ENCODE peak calls at places on chromosomes 12 and 14, in nine cellular contexts. O, A, P, I, G, B, C, K and N are unnamed samples. For H3K4me1, the result is how much of the 10 kb centered on the place peaks cover.

GRCh38 chr12:68912916-68913315 is 20.1 kb downstream of the CPM start:
- DNase-seq in P (no peak), I (no peak), C (no peak), K (no peak), B (no peak), A (no peak), O (no peak), G (no peak), N (no peak)

GRCh38 chr14:51554339-51554920 is 97.3 kb upstream of the FRMD6 start:
- DNase-seq in C (no peak), B (peak), O (peak), P (no peak), G (no peak), K (no peak), A (peak), I (no peak), N (no peak)

GRCh38 chr12:14239350-14239934 is 126.0 kb upstream of the ATF7IP start:
- DNase-seq in G (no peak), A (peak), P (peak), C (peak), O (peak), I (no peak), B (no peak), K (peak), N (no peak)

GRCh38 chr12:3531496-3531895 is 40.5 kb downstream of the PRMT8 start:
- DNase-seq in I (no peak), P (peak), B (no peak), K (no peak), C (no peak), O (no peak), A (no peak), G (no peak), N (no peak)

GRCh38 chr12:13982010-13982409 is 608 bp upstream of the GRIN2B start:
- DNase-seq in K (no peak), A (no peak), P (no peak), G (no peak), O (no peak), C (peak), B (no peak), I (no peak), N (no peak)

GRCh38 chr14:58690801-58691516 is 53.2 kb downstream of the DACT1 start:
- DNase-seq in K (no peak), O (no peak), I (no peak), C (peak), A (no peak), B (no peak), G (no peak), P (no peak), N (peak)

GRCh38 chr14:30559638-30560071 is 697 bp downstream of the G2E3 start:
- DNase-seq in A (peak), I (no peak), O (peak), K (no peak), B (peak), C (peak), G (no peak), P (no peak), N (no peak)

GRCh38 chr12:87812711-87813110 is 216.5 kb downstream of the C12orf50 start:
- DNase-seq in C (no peak), B (no peak), I (no peak), K (no peak), A (peak), O (peak), P (no peak), G (no peak), N (no peak)

GRCh38 chr14:50082784-50083466 is 33.4 kb downstream of the VCPKMT start:
- DNase-seq in I (peak), K (no peak), B (no peak), O (peak), C (no peak), G (no peak), P (no peak), A (no peak), N (no peak)

GRCh38 chr12:104243551-104243950 is 28.0 kb downstream of the TXNRD1 start:
- DNase-seq in K (no peak), O (peak), G (no peak), I (no peak), B (no peak), P (no peak), C (no peak), A (no peak), N (no peak)

GRCh38 chr14:78135450-78135891 is 34.7 kb upstream of the NRXN3 start:
- DNase-seq in K (no peak), O (peak), A (peak), C (no peak), G (no peak), P (no peak), I (no peak), B (no peak), N (no peak)

GRCh38 chr12:5872745-5873144 is 72.3 kb downstream of the ANO2 start:
- DNase-seq in C (peak), G (no peak), B (no peak), O (peak), K (no peak), P (no peak), A (peak), I (no peak), N (no peak)

GRCh38 chr12:81337891-81338290 is 260.0 kb downstream of the ACSS3 start:
- DNase-seq in K (no peak), G (no peak), A (no peak), B (no peak), I (no peak), P (no peak), O (peak), C (no peak), N (no peak)

GRCh38 chr14:97280526-97280925 is 483.3 kb downstream of the VRK1 start:
- DNase-seq in P (no peak), G (no peak), I (no peak), A (peak), K (no peak), O (peak), B (no peak), C (no peak), N (no peak)

GRCh38 chr12:59122784-59123183 is 202.5 kb upstream of the LRIG3 start:
- DNase-seq in P (no peak), O (peak), B (peak), A (no peak), I (no peak), C (no peak), K (peak), G (no peak), N (no peak)

GRCh38 chr12:117313906-117314305 is 47.5 kb downstream of the NOS1 start:
- DNase-seq in G (no peak), P (no peak), I (no peak), A (no peak), B (no peak), C (no peak), K (no peak), O (no peak), N (no peak)

GRCh38 chr14:91005716-91006115 is 54.7 kb downstream of the RPS6KA5 start:
- DNase-seq in A (peak), P (no peak), I (no peak), B (no peak), C (no peak), K (no peak), O (no peak), G (no peak), N (no peak)

GRCh38 chr14:21669284-21669683 is 4.3 kb downstream of the OR4E1 start:
- DNase-seq in K (no peak), P (no peak), A (no peak), C (no peak), O (no peak), B (no peak), G (no peak), I (no peak), N (no peak)

GRCh38 chr12:75759842-75760260 is 248.4 kb upstream of the KRR1 start:
- DNase-seq in I (no peak), P (no peak), C (no peak), K (no peak), O (peak), B (peak), A (peak), G (no peak), N (no peak)

GRCh38 chr14:56324831-56325230 is 206.6 kb downstream of the PELI2 start:
- DNase-seq in B (no peak), K (no peak), O (peak), I (no peak), G (no peak), P (no peak), A (no peak), C (no peak), N (no peak)

GRCh38 chr12:63915105-63915830 is 70.8 kb downstream of the SRGAP1 start:
- DNase-seq in C (no peak), I (no peak), A (peak), G (no peak), B (peak), O (peak), K (no peak), P (peak), N (no peak)

GRCh38 chr14:106564058-106564643 is 1037.8 kb downstream of the TMEM121 start:
- DNase-seq in C (no peak), P (no peak), O (no peak), A (peak), B (no peak), G (no peak), I (peak), K (no peak), N (peak)

GRCh38 chr12:104352106-104352713 is 48.7 kb downstream of the EID3 start:
- DNase-seq in P (peak), G (no peak), K (no peak), C (no peak), B (no peak), O (peak), A (no peak), I (no peak), N (no peak)

GRCh38 chr12:42284876-42285275 is 41.0 kb downstream of the ZCRB1 start:
- DNase-seq in O (peak), A (peak), C (no peak), P (no peak), I (no peak), K (no peak), B (no peak), G (no peak), N (no peak)
- H3K4me1 ChIP-seq in O (under half), A (under half), C (under half), P (under half), I (under half), K (under half), B (under half), G (under half), N (under half)

DNA sequence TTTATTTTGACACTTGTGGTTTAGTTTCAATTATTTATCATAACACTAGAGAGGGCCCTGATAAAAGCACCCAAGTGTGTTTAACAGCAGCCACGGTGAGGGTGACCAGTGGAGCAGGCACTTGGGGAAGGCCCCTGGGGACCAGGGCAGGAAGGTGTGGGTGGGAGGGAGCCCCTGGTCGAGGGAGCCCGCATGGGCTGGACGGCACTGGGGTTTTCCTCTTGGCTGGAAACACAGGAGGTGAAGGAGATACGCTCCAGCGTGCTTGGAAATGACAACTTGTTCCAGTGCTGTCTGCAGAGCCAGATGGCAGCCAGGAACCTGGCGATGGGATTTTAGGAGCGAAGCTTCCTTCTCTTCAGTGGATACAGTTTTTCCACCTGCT is 192.6 kb upstream of the C14orf180 start:
- DNase-seq in B (no peak), C (no peak), G (no peak), K (no peak), I (peak), A (no peak), O (no peak), P (no peak), N (no peak)
- TF ChIP-seq CTCF in B (no peak), C (no peak), G (no peak), K (no peak), I (no peak), A (no peak), O (no peak), P (no peak), N (no peak)

GRCh38 chr12:131786331-131786730 is 41.9 kb upstream of the MMP17 start:
- DNase-seq in I (no peak), B (no peak), G (no peak), O (no peak), A (no peak), C (no peak), P (no peak), K (no peak), N (no peak)
- H3K27ac ChIP-seq in I (no peak), B (no peak), G (no peak), O (peak), A (no peak), C (no peak), P (no peak), K (no peak), N (no peak)

DNA sequence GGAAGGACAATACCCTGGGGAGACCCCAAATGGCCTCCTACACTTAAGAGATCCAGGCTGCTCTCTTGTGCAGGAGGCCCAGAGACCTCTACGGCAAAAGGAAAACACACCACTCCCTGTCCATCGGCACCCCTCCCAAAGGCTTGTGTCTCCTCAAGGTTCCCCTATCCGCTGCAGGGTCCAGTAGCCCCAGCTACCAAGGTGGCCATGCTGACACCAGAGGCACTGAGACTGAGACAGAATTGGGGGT is 631 bp downstream of the DDIT3 start:
- DNase-seq in P (no peak), O (no peak), B (no peak), G (no peak), C (no peak), K (peak), I (no peak), A (no peak), N (no peak)
- H3K4me1 ChIP-seq in P (half or more), O (half or more), B (under half), G (under half), C (under half), K (half or more), I (under half), A (under half), N (under half)